ENCODE peak calls at places on chromosomes 2 and 18, in seven cellular contexts. D, N, M, K, L, W and G are unnamed samples. For H3K4me1, the result is how much of the 10 kb centered on the place peaks cover.

GRCh38 chr2:239776441-239777033 is 248.6 kb downstream of the NDUFA10 start:
- DNase-seq in D (no peak), N (no peak), M (no peak), K (no peak), L (no peak), W (no peak), G (no peak)

GRCh38 chr2:5666798-5667197 is 25.4 kb upstream of the SOX11 start:
- DNase-seq in D (no peak), N (no peak), M (no peak), K (no peak), L (no peak), W (no peak), G (no peak)

GRCh38 chr2:212013656-212014055 is 524.9 kb downstream of the ERBB4 start:
- DNase-seq in D (no peak), N (no peak), M (no peak), K (no peak), L (no peak), W (no peak), G (no peak)

GRCh38 chr2:38505779-38506178 is 96.9 kb downstream of the HNRNPLL start:
- DNase-seq in D (no peak), N (peak), M (no peak), K (no peak), L (peak), W (no peak), G (peak)

GRCh38 chr2:46333912-46334311 is 36.7 kb downstream of the EPAS1 start:
- DNase-seq in D (no peak), N (no peak), M (no peak), K (no peak), L (peak), W (no peak), G (no peak)

GRCh38 chr18:21855432-21855831 is 114.8 kb downstream of the MIB1 start:
- DNase-seq in D (no peak), N (no peak), M (no peak), K (no peak), L (no peak), W (no peak), G (no peak)

GRCh38 chr2:158097481-158097880 is 4.2 kb upstream of the UPP2 start:
- DNase-seq in D (no peak), N (no peak), M (no peak), K (no peak), L (no peak), W (no peak), G (no peak)

GRCh38 chr18:22935431-22935830 is 2.3 kb downstream of the RBBP8 start:
- DNase-seq in D (no peak), N (no peak), M (no peak), K (peak), L (no peak), W (no peak), G (no peak)

GRCh38 chr2:59312022-59312421 is 1070.9 kb upstream of the FANCL start:
- DNase-seq in D (no peak), N (no peak), M (no peak), K (no peak), L (no peak), W (no peak), G (no peak)

GRCh38 chr18:24115628-24116027 is 23.2 kb upstream of the CABYR start:
- DNase-seq in D (no peak), N (no peak), M (no peak), K (no peak), L (no peak), W (no peak), G (no peak)

GRCh38 chr2:18991177-18992168 is 366.9 kb downstream of the OSR1 start:
- DNase-seq in D (peak), N (peak), M (peak), K (no peak), L (peak), W (peak), G (peak)

GRCh38 chr2:19185061-19185460 is 173.4 kb downstream of the OSR1 start:
- DNase-seq in D (no peak), N (no peak), M (no peak), K (no peak), L (no peak), W (no peak), G (no peak)

GRCh38 chr18:25614168-25614567 is 262.2 kb upstream of the ZNF521 start:
- DNase-seq in D (no peak), N (no peak), M (no peak), K (no peak), L (no peak), W (no peak), G (no peak)

GRCh38 chr2:112724611-112725525 is 4.0 kb downstream of the NT5DC4 start:
- DNase-seq in D (no peak), N (no peak), M (no peak), K (peak), L (no peak), W (no peak), G (no peak)

GRCh38 chr18:47895565-47896250 is 34.8 kb downstream of the SMAD2 start:
- DNase-seq in D (peak), N (no peak), M (no peak), K (no peak), L (no peak), W (no peak), G (no peak)

GRCh38 chr2:201500534-201500933 is 49.0 kb downstream of the STRADB start:
- DNase-seq in D (no peak), N (no peak), M (no peak), K (no peak), L (no peak), W (no peak), G (no peak)

GRCh38 chr2:215635788-215636139 is 199.9 kb upstream of the FN1 start:
- DNase-seq in D (no peak), N (no peak), M (no peak), K (no peak), L (no peak), W (peak), G (no peak)

GRCh38 chr2:234974501-234975385 is 22.9 kb downstream of the SH3BP4 start:
- DNase-seq in D (peak), N (no peak), M (no peak), K (peak), L (peak), W (no peak), G (no peak)

GRCh38 chr2:38791747-38792146 is 13.7 kb downstream of the GEMIN6 start:
- DNase-seq in D (no peak), N (no peak), M (no peak), K (no peak), L (no peak), W (no peak), G (no peak)

GRCh38 chr2:74526649-74527230 is 709 bp upstream of the DQX1 start:
- DNase-seq in D (no peak), N (no peak), M (no peak), K (no peak), L (no peak), W (no peak), G (no peak)

GRCh38 chr18:79523738-79524180 is 128.0 kb downstream of the NFATC1 start:
- DNase-seq in D (peak), N (no peak), M (no peak), K (no peak), L (no peak), W (no peak), G (no peak)

GRCh38 chr2:24855703-24856102 is 62.5 kb downstream of the CENPO start:
- DNase-seq in D (no peak), N (peak), M (no peak), K (peak), L (peak), W (no peak), G (peak)

GRCh38 chr18:77377813-77378212 is 128.2 kb downstream of the GALR1 start:
- DNase-seq in D (no peak), N (no peak), M (no peak), K (no peak), L (no peak), W (no peak), G (no peak)

GRCh38 chr2:27262379-27263286 is at the start of gene SLC30A3:
- DNase-seq in D (peak), N (peak), M (peak), K (peak), L (peak), W (no peak), G (peak)

GRCh38 chr2:86807462-86808275 is 17.0 kb upstream of the CD8A start:
- DNase-seq in D (peak), N (peak), M (peak), K (peak), L (peak), W (peak), G (peak)

GRCh38 chr18:59085797-59086196 is 53.9 kb upstream of the SEC11C start:
- DNase-seq in D (no peak), N (no peak), M (no peak), K (no peak), L (no peak), W (no peak), G (no peak)

GRCh38 chr2:237193436-237193835 is 107.7 kb downstream of the COPS8 start:
- DNase-seq in D (no peak), N (no peak), M (no peak), K (no peak), L (no peak), W (no peak), G (no peak)

GRCh38 chr2:113260930-113261329 is 17.8 kb downstream of the PAX8 start:
- DNase-seq in D (no peak), N (no peak), M (no peak), K (peak), L (no peak), W (no peak), G (no peak)

GRCh38 chr2:138712212-138712979 is 67.8 kb downstream of the NXPH2 start:
- DNase-seq in D (no peak), N (no peak), M (no peak), K (no peak), L (no peak), W (no peak), G (no peak)

GRCh38 chr2:230677182-230677946 is 35.3 kb upstream of the CAB39 start:
- DNase-seq in D (no peak), N (no peak), M (no peak), K (no peak), L (no peak), W (no peak), G (no peak)

GRCh38 chr2:108548221-108549003 is 14.1 kb downstream of the LIMS1 start:
- DNase-seq in D (no peak), N (no peak), M (no peak), K (no peak), L (no peak), W (no peak), G (no peak)

GRCh38 chr2:200310545-200310971 is 4.1 kb downstream of the SPATS2L start:
- DNase-seq in D (no peak), N (no peak), M (no peak), K (no peak), L (no peak), W (peak), G (no peak)
- H3K4me1 ChIP-seq in D (under half), N (half or more), M (under half), K (under half), L (under half), W (under half), G (under half)

DNA sequence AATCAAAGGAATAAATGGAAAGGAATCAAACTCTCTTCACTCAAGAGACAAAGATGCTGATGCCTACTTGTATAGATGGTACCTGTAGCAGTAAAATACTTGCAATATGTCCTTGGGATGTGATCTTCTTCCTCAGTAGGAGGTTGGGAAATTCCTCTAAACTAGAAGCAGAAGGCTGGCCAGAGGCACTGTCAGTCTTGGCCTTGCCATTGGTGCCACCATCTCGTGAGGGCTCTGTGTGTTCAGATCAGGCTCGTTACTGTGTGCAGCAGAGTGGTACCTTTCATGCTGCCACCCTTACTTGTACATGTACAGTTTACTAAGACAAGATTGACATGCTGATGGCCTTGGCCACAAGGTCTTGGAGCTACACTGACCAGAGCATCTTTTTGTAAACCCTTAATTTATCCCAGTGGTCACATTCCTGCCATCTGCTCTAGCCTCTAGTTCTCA is 169.0 kb downstream of the MYCN start:
- DNase-seq in D (no peak), N (no peak), M (no peak), K (no peak), L (no peak), W (no peak), G (no peak)
- H3K4me3 ChIP-seq in D (no peak), N (no peak), M (no peak), K (no peak), L (no peak), W (no peak), G (no peak)

GRCh38 chr2:69582582-69583176 is 60.9 kb downstream of the AAK1 start:
- DNase-seq in D (peak), N (no peak), M (no peak), K (no peak), L (no peak), W (no peak), G (no peak)
- H3K4me1 ChIP-seq in D (under half), N (half or more), M (half or more), K (under half), L (under half), W (under half), G (under half)

GRCh38 chr2:241036397-241036963 is 38.1 kb downstream of the SNED1 start:
- DNase-seq in D (peak), N (no peak), M (no peak), K (peak), L (peak), W (peak), G (no peak)
- H3K4me3 ChIP-seq in D (peak), N (peak), M (peak), K (peak), L (peak), W (peak), G (no peak)

GRCh38 chr2:172179045-172179742 is 76.5 kb upstream of the DLX2 start:
- DNase-seq in D (peak), N (no peak), M (no peak), K (no peak), L (no peak), W (peak), G (no peak)

GRCh38 chr2:172177581-172177980 is 74.9 kb upstream of the DLX2 start:
- DNase-seq in D (no peak), N (no peak), M (no peak), K (no peak), L (no peak), W (no peak), G (no peak)

GRCh38 chr2:172178035-172178434 is 75.3 kb upstream of the DLX2 start:
- DNase-seq in D (no peak), N (no peak), M (no peak), K (no peak), L (no peak), W (peak), G (no peak)

GRCh38 chr2:172181840-172182239 is 79.1 kb upstream of the DLX2 start:
- DNase-seq in D (peak), N (no peak), M (no peak), K (peak), L (no peak), W (no peak), G (no peak)

DNA sequence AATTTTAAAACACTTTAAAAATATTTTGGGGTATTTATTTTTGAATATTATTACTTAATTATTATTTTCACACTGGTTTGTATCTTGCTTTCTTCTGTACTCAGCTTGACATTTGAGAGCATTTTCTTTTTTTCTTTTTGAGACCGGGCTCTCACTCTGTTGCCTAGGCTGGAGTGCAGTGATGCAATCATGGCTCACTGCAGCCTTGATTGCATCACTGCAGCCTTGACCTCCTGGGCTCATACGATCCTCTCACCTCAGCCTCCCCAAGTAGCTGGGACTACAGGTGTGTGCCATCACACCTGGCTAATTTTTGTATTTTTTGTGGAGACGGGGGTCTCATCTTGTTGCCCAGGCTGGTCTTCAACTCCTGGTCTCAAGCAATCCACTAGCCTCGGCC is 79.9 kb upstream of the DLX2 start:
- DNase-seq in D (no peak), N (no peak), M (no peak), K (no peak), L (no peak), W (no peak), G (no peak)
- H3K4me1 ChIP-seq in D (under half), N (under half), M (under half), K (under half), L (under half), W (under half), G (under half)

GRCh38 chr2:223053431-223054192 is 1.6 kb downstream of the KCNE4 start:
- DNase-seq in D (no peak), N (no peak), M (no peak), K (no peak), L (no peak), W (no peak), G (no peak)
- H3K4me3 ChIP-seq in D (no peak), N (peak), M (peak), K (no peak), L (peak), W (no peak), G (peak)